ENCODE peak calls at places on chromosomes 6 and 20, in four cellular contexts. P is osteoblast, K is lower leg skin, S is lung. E is an unnamed sample.
A peak's percentile ranks its signal among the peaks of the same experiment; 100 is the strongest.

GRCh38 chr6:6972456-6972855 is 135.3 kb upstream of the RREB1 start:
- DNase-seq in P (no peak), K (no peak), S (no peak), E (peak; percentile 68)

GRCh38 chr20:14829897-14830296 is 492.5 kb upstream of the FLRT3 start:
- DNase-seq in P (no peak), K (no peak), S (no peak), E (no peak)

GRCh38 chr20:4451487-4451886 is 270.2 kb upstream of the PRND start:
- DNase-seq in P (no peak), K (no peak), S (peak; percentile 13), E (peak; percentile 67)

GRCh38 chr6:100554228-100554627 is 89.5 kb upstream of the SIM1 start:
- DNase-seq in P (no peak), K (no peak), S (no peak), E (peak; percentile 18)

GRCh38 chr6:158018851-158019361 is 37.2 kb downstream of the SYNJ2 start:
- DNase-seq in P (peak; percentile 98), K (no peak), S (no peak), E (peak; percentile 49)

GRCh38 chr20:32574296-32575226 is 10.6 kb downstream of the NOL4L start:
- DNase-seq in P (peak; percentile 98), K (no peak), S (peak; percentile 30), E (peak; percentile 77)

GRCh38 chr6:53048431-53049195 is 16.6 kb upstream of the FBXO9 start:
- DNase-seq in P (peak; percentile 32), K (no peak), S (no peak), E (peak; percentile 72)

GRCh38 chr6:165890404-165890735 is 227.3 kb upstream of the PDE10A start:
- DNase-seq in P (no peak), K (no peak), S (no peak), E (no peak)

GRCh38 chr6:32885698-32886286 is 31.8 kb downstream of the PSMB9 start:
- DNase-seq in P (peak; percentile 11), K (no peak), S (no peak), E (peak; percentile 74)

GRCh38 chr6:42038811-42039408 is 11.4 kb upstream of the TAF8 start:
- DNase-seq in P (no peak), K (no peak), S (no peak), E (no peak)

GRCh38 chr20:33229843-33230242 is 6.0 kb upstream of the BPIFA1 start:
- DNase-seq in P (no peak), K (no peak), S (no peak), E (no peak)

GRCh38 chr6:15901141-15902115 is 227.5 kb upstream of the MYLIP start:
- DNase-seq in P (no peak), K (peak; percentile 61), S (no peak), E (peak; percentile 72)

GRCh38 chr6:2038096-2038495 is 207.3 kb downstream of the GMDS start:
- DNase-seq in P (no peak), K (no peak), S (no peak), E (no peak)

GRCh38 chr20:42836339-42836738 is 353.4 kb downstream of the PTPRT start:
- DNase-seq in P (no peak), K (peak; percentile 42), S (no peak), E (no peak)

GRCh38 chr20:32737371-32738223 is 5.7 kb downstream of the COMMD7 start:
- DNase-seq in P (peak; percentile 81), K (no peak), S (no peak), E (peak; percentile 32)

GRCh38 chr20:58366016-58366415 is 23.0 kb upstream of the VAPB start:
- DNase-seq in P (no peak), K (no peak), S (no peak), E (no peak)

GRCh38 chr20:19712737-19713260 is 45.3 kb upstream of the RIN2 start:
- DNase-seq in P (no peak), K (no peak), S (no peak), E (no peak)

GRCh38 chr20:48758206-48758820 is 69.5 kb downstream of the PREX1 start:
- DNase-seq in P (no peak), K (no peak), S (no peak), E (no peak)

GRCh38 chr6:36350082-36350481 is 13.4 kb upstream of the BNIP5 start:
- DNase-seq in P (no peak), K (no peak), S (no peak), E (no peak)

GRCh38 chr6:145502417-145502816 is 232.9 kb downstream of the EPM2A start:
- DNase-seq in P (peak; percentile 38), K (no peak), S (no peak), E (peak; percentile 76)

GRCh38 chr20:45095753-45096371 is 5.1 kb downstream of the KCNS1 start:
- DNase-seq in P (peak; percentile 94), K (peak; percentile 47), S (peak; percentile 60), E (peak; percentile 76)

GRCh38 chr6:56686429-56686828 is 43.7 kb upstream of the DST start:
- DNase-seq in P (no peak), K (no peak), S (no peak), E (no peak)

GRCh38 chr6:11975353-11975977 is 36.6 kb upstream of the HIVEP1 start:
- DNase-seq in P (no peak), K (peak; percentile 24), S (no peak), E (no peak)

GRCh38 chr20:1775117-1775516 is 117.5 kb upstream of the SIRPG start:
- DNase-seq in P (no peak), K (no peak), S (no peak), E (peak; percentile 49)

GRCh38 chr6:82862543-82862942 is 203.1 kb downstream of the UBE3D start:
- DNase-seq in P (no peak), K (no peak), S (no peak), E (peak; percentile 32)

GRCh38 chr6:166025149-166025898 is 142.3 kb downstream of the TBXT start:
- DNase-seq in P (peak; percentile 78), K (no peak), S (no peak), E (peak; percentile 35)

GRCh38 chr6:101454106-101454676 is 60.7 kb downstream of the GRIK2 start:
- DNase-seq in P (no peak), K (no peak), S (no peak), E (no peak)

GRCh38 chr6:132936641-132937040 is 122.3 kb downstream of the RPS12 start:
- DNase-seq in P (peak; percentile 27), K (no peak), S (no peak), E (no peak)

GRCh38 chr6:132933085-132933484 is 118.7 kb downstream of the RPS12 start:
- DNase-seq in P (no peak), K (no peak), S (no peak), E (no peak)

GRCh38 chr6:132932566-132932965 is 118.2 kb downstream of the RPS12 start:
- DNase-seq in P (no peak), K (no peak), S (no peak), E (no peak)

GRCh38 chr6:132934496-132934895 is 120.1 kb downstream of the RPS12 start:
- DNase-seq in P (no peak), K (no peak), S (no peak), E (peak; percentile 5)

DNA sequence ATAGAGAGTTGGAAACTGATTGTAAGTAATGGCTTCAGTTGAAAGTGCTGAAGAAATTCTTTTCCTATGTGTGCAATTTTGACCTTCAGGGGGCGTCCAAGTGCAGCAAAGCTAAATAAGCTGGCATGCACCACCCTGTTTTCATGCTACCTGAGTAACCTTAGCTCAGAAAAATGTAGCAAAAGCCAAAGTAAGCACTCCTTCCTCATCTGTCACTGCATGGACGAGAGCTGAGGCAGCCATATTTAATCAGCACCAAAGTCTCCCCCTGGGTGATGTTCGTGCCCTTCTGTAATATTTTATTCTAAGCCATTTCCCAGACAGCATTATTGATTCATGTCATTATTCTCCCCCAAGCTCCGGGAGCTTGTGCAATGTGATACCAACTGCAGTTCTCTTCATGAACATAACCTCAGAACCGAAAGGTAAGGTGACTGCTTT is 123.1 kb downstream of the RPS12 start:
- DNase-seq in P (peak; percentile 42), K (no peak), S (peak; percentile 55), E (peak; percentile 64)
- TF ChIP-seq CTCF in P (peak; percentile 79), K (no peak), S (no peak), E (peak; percentile 44)

GRCh38 chr20:10219452-10219791 is 792 bp downstream of the SNAP25 start:
- DNase-seq in P (peak; percentile 87), K (peak; percentile 35), S (peak; percentile 61), E (peak; percentile 63)
- TF ChIP-seq CTCF in P (no peak), K (no peak), S (no peak), E (no peak)

DNA sequence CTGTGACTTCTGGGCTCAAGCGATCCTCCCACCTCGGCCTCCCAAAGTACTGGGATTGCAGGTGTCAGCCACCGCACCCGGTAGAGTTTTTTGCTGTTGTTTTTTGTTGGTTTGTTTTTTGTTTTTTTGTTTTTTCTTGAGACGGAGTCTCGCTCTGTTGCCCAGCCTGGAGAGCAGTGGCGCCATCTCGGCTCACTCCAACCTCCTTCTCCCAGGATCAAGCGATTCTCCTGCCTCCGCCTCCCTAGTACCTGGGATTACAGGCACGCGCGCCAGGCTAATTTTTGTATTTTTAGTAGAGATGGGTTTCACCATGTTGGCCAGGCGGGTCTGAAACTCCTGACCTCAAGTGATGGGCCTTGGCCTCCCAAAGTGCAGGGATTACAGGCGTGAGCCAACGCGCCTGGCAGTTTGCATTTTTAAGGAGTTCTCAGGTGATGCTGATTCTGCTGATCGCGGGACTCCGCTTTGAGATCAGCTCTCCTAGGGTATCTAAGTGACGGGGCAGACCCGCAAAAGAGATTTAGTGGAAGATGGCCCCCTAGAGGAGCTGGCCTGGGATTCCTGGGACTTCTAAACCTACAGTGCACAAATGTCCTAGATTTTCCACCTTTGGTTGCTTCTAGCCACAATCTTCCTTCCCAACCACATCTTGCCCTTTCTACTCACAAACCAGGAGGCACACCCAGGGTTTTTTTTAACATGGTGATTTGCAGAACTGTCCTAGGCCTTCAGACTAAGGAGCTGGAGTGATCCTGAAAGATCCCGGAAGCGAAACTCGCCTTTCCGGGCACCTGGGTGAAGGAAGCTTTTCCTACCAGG is 45.2 kb downstream of the DPPA5 start:
- DNase-seq in P (peak; percentile 88), K (no peak), S (no peak), E (peak; percentile 42)
- TF ChIP-seq CTCF in P (peak; percentile 23), K (no peak), S (no peak), E (no peak)

GRCh38 chr20:37567331-37567665 is 39.6 kb upstream of the BLCAP start:
- DNase-seq in P (no peak), K (no peak), S (no peak), E (no peak)
- TF ChIP-seq CTCF in P (no peak), K (no peak), S (no peak), E (no peak)

DNA sequence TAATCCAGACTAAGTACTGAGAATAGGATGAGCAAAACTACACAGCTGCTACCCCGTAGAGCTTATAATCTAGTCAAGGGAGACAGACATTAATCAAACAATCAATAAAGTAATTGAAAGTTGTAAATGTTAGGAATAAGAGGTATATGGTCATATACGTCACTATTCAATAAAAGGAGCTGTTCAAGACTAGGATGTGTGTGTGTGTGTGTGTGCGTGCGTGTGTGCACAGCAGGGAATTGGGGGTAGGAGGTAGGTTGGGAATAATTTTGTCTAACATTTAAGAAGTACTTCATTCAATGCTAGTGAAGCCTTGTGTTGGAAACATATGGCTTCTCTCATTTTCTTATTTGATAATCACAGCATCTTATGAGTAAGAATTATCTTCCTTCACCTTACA is 41.8 kb downstream of the SESN1 start:
- DNase-seq in P (no peak), K (no peak), S (no peak), E (no peak)
- TF ChIP-seq CTCF in P (no peak), K (no peak), S (no peak), E (no peak)

GRCh38 chr6:138572200-138572875 is 73.0 kb upstream of the NHSL1 start:
- DNase-seq in P (peak; percentile 83), K (peak; percentile 58), S (peak; percentile 84), E (no peak)

GRCh38 chr6:138577151-138577915 is 78.0 kb upstream of the NHSL1 start:
- DNase-seq in P (no peak), K (no peak), S (no peak), E (no peak)

GRCh38 chr6:138572885-138573284 is 73.6 kb upstream of the NHSL1 start:
- DNase-seq in P (no peak), K (no peak), S (no peak), E (no peak)

GRCh38 chr6:138576303-138576702 is 77.0 kb upstream of the NHSL1 start:
- DNase-seq in P (no peak), K (no peak), S (no peak), E (no peak)

GRCh38 chr6:138575257-138575656 is 76.0 kb upstream of the NHSL1 start:
- DNase-seq in P (no peak), K (no peak), S (no peak), E (no peak)
- TF ChIP-seq CTCF in P (no peak), K (no peak), S (no peak), E (no peak)

E was measured in MCF 10A.